ENCODE peak calls at places on chromosomes 2 and 18, in nine cellular contexts. S is astrocyte of the spinal cord, J is GM23338, T is right atrium auricular region, C is T1000, B is iPS-NIHi11, R is A549, Y is pancreas, A is T-helper 1 cell. N is an unnamed sample.

GRCh38 chr2:83471708-83472107 is 987.4 kb downstream of the SUCLG1 start:
- DNase-seq in S (no peak), J (no peak), T (no peak), C (no peak), B (no peak), R (no peak), Y (no peak), A (no peak), N (peak)

GRCh38 chr2:241074901-241075540 is 27.1 kb downstream of the MTERF4 start:
- DNase-seq in S (no peak), J (no peak), T (no peak), C (no peak), B (no peak), R (no peak), Y (no peak), A (no peak), N (no peak)

GRCh38 chr2:120658285-120659158 is 77.1 kb upstream of the GLI2 start:
- DNase-seq in S (no peak), J (no peak), T (no peak), C (no peak), B (no peak), R (no peak), Y (no peak), A (no peak), N (no peak)

GRCh38 chr18:58491773-58492752 is 136.8 kb downstream of the ALPK2 start:
- DNase-seq in S (no peak), J (no peak), T (no peak), C (no peak), B (no peak), R (no peak), Y (no peak), A (no peak), N (no peak)

GRCh38 chr18:58670561-58671121 is 624 bp upstream of the MALT1 start:
- DNase-seq in S (no peak), J (peak), T (no peak), C (no peak), B (no peak), R (no peak), Y (no peak), A (no peak), N (no peak)

GRCh38 chr2:20522311-20522710 is 75.4 kb downstream of the RHOB start:
- DNase-seq in S (no peak), J (no peak), T (no peak), C (no peak), B (no peak), R (no peak), Y (no peak), A (no peak), N (no peak)

GRCh38 chr18:49639643-49640361 is 77.9 kb downstream of the LIPG start:
- DNase-seq in S (peak), J (no peak), T (no peak), C (no peak), B (no peak), R (no peak), Y (peak), A (no peak), N (peak)

GRCh38 chr18:27847412-27847811 is 329.5 kb downstream of the CDH2 start:
- DNase-seq in S (no peak), J (no peak), T (no peak), C (no peak), B (no peak), R (no peak), Y (no peak), A (no peak), N (no peak)

GRCh38 chr2:33236457-33236856 is 240.0 kb upstream of the RASGRP3 start:
- DNase-seq in S (peak), J (no peak), T (no peak), C (no peak), B (no peak), R (no peak), Y (no peak), A (no peak), N (no peak)

GRCh38 chr2:185970148-185970852 is 231.7 kb downstream of the FSIP2 start:
- DNase-seq in S (peak), J (no peak), T (no peak), C (no peak), B (no peak), R (no peak), Y (no peak), A (no peak), N (peak)

N was measured in renal cortical epithelial cell.